ENCODE peak calls at places on chromosomes 13 and 19, in seven cellular contexts. G, F, Y, T, V, W and R are unnamed samples.

GRCh38 chr13:74825949-74826246 is 656.1 kb downstream of the TBC1D4 start:
- DNase-seq in G (no peak), V (no peak), T (no peak), Y (no peak), W (no peak), F (no peak), R (no peak)

GRCh38 chr19:810077-810855 is 11.5 kb downstream of the PLPPR3 start:
- DNase-seq in T (no peak), Y (no peak), W (no peak), G (no peak), F (no peak), V (no peak), R (no peak)

GRCh38 chr13:97347255-97347653 is 86.7 kb upstream of the RAP2A start:
- DNase-seq in V (no peak), T (no peak), G (no peak), Y (no peak), F (no peak), W (no peak), R (no peak)

GRCh38 chr13:28532226-28533048 is 37.5 kb upstream of the FLT1 start:
- DNase-seq in G (peak; percentile 35), F (no peak), V (no peak), W (peak; percentile 55), Y (no peak), T (peak; percentile 70), R (no peak)

GRCh38 chr13:73040968-73041580 is 17.7 kb upstream of the KLF5 start:
- DNase-seq in T (no peak), G (peak; percentile 54), V (peak; percentile 45), F (no peak), W (no peak), Y (no peak), R (no peak)

GRCh38 chr19:1768248-1768647 is 14.9 kb downstream of the ONECUT3 start:
- DNase-seq in F (no peak), T (peak; percentile 75), V (no peak), Y (no peak), G (no peak), W (peak; percentile 51), R (no peak)

GRCh38 chr13:23378009-23378632 is 55.4 kb downstream of the SACS start:
- DNase-seq in W (peak; percentile 100), G (peak; percentile 68), F (peak; percentile 99), Y (peak; percentile 99), V (peak; percentile 87), T (no peak), R (peak; percentile 88)

GRCh38 chr13:112668924-112669323 is 20.9 kb upstream of the ATP11A start:
- DNase-seq in T (no peak), W (no peak), F (no peak), G (no peak), Y (no peak), V (no peak), R (no peak)

GRCh38 chr13:111961236-111961635 is 105.7 kb upstream of the SOX1 start:
- DNase-seq in W (no peak), V (no peak), F (no peak), Y (no peak), T (no peak), G (no peak), R (no peak)

GRCh38 chr13:80572308-80572676 is 231.4 kb upstream of the SPRY2 start:
- DNase-seq in W (no peak), G (no peak), V (no peak), Y (no peak), F (no peak), T (no peak), R (no peak)

GRCh38 chr13:102651392-102651791 is 43.5 kb downstream of the METTL21C start:
- DNase-seq in Y (peak; percentile 32), T (no peak), V (peak; percentile 59), F (peak; percentile 61), W (peak; percentile 54), G (peak; percentile 7), R (peak; percentile 5)

GRCh38 chr13:19685034-19685433 is 51.6 kb downstream of the MPHOSPH8 start:
- DNase-seq in T (no peak), F (no peak), W (no peak), V (no peak), Y (no peak), G (peak; percentile 58), R (no peak)

GRCh38 chr19:50003810-50004419 is 21.3 kb downstream of the VRK3 start:
- DNase-seq in W (peak; percentile 98), T (no peak), V (peak; percentile 98), G (peak; percentile 40), Y (peak; percentile 97), F (peak; percentile 97), R (peak; percentile 92)

GRCh38 chr19:32692727-32693061 is 1.1 kb downstream of the NUDT19 start:
- DNase-seq in Y (no peak), W (peak; percentile 36), V (no peak), G (no peak), T (no peak), F (no peak), R (no peak)

GRCh38 chr19:53992815-53993214 is 1.4 kb downstream of the CACNG6 start:
- DNase-seq in Y (no peak), W (no peak), F (no peak), T (no peak), V (no peak), G (no peak), R (no peak)

GRCh38 chr19:46925548-46925950 is 64.8 kb downstream of the ARHGAP35 start:
- DNase-seq in W (peak; percentile 45), G (peak; percentile 77), Y (peak; percentile 78), V (peak; percentile 85), T (no peak), F (no peak), R (peak; percentile 86)

GRCh38 chr19:46927106-46927505 is 66.3 kb downstream of the ARHGAP35 start:
- DNase-seq in T (no peak), F (no peak), W (no peak), Y (no peak), G (no peak), V (no peak), R (peak; percentile 88)

GRCh38 chr19:46922465-46922864 is 61.7 kb downstream of the ARHGAP35 start:
- DNase-seq in V (no peak), G (no peak), F (no peak), Y (no peak), W (no peak), T (no peak), R (no peak)

GRCh38 chr19:46926201-46927071 is 65.6 kb downstream of the ARHGAP35 start:
- DNase-seq in V (peak; percentile 14), F (no peak), W (no peak), G (no peak), Y (no peak), T (no peak), R (no peak)

DNA sequence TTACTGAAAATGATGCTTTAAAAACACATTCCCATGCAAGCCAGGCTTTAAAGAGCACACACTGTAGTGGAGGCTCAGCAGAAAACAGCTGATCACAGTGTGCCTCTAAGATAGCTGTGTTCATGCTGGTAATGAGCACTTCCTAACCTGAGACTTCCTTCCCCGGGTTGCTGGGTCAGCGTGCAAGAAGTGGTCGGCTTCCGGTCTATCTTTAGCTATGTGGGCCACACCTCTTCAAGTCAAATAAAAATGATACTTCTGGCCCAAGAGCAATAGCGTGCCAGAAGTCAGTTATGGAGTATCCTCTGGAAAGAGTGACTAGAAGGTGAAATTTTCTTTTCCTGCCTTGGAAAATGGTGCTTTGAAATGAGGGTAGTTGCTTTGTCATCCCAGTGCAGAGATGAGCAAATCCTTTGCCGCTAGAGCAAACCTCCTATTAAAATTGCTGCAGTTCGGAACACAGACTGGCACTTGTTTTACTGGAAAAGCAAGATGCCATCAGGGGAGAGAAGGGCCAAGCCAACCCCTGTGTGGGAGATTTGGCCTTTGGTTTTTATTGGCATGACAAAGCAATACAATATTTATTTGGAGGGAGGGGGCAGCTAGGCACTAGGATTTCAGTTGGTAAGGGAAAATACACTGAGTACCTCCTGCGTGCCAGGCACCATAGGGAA is 64.2 kb downstream of the ARHGAP35 start:
- DNase-seq in T (no peak), F (no peak), Y (no peak), V (peak; percentile 94), G (peak; percentile 57), W (peak; percentile 79), R (peak; percentile 63)
- H3K36me3 ChIP-seq in T (no peaks in the 10 kb centered on the region), F (peaks cover 19% of the 10 kb centered on the region), Y (no peaks in the 10 kb centered on the region), V (peaks cover 19% of the 10 kb centered on the region), G (no peaks in the 10 kb centered on the region), W (peaks cover 31% of the 10 kb centered on the region), R (peaks cover 5% of the 10 kb centered on the region)

GRCh38 chr19:38315657-38316476 is at the start of gene YIF1B:
- DNase-seq in W (peak; percentile 99), Y (peak; percentile 98), T (peak; percentile 98), V (peak; percentile 91), G (peak; percentile 97), F (peak; percentile 96), R (peak; percentile 95)
- H2AFZ ChIP-seq in W (peak within 1 kb of the TSS; percentile 89), Y (peak within 1 kb of the TSS; percentile 45), T (peak within 1 kb of the TSS; percentile 27), V (peak within 1 kb of the TSS; percentile 80), G (peak within 1 kb of the TSS; percentile 58), F (peak within 1 kb of the TSS; percentile 92), R (peak within 1 kb of the TSS; percentile 84)

DNA sequence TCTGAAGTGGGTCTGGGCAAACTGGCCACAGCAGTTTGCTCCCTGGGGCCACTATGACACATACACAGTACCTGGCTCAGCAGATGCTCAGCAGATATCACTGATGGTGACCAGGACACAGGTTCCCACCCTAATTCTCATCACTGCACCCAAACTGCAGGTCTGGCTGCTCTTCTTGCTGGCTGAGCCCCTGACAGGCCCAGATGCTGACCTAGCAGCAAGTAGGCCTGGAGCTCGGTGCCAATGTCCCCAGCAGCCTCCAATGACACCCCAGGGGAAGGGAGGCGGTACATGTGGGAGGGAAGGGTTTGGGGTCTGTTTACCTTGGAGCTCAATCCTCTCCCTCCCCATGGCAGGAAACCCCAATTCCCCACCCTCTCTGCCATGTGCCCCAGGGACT is 5.1 kb downstream of the UBE2S start:
- DNase-seq in W (no peak), Y (no peak), T (no peak), V (no peak), G (no peak), F (no peak), R (no peak)
- H3K36me3 ChIP-seq in W (peaks cover 8% of the 10 kb centered on the region), Y (peaks cover 17% of the 10 kb centered on the region), T (peaks cover 10% of the 10 kb centered on the region), V (peaks cover 57% of the 10 kb centered on the region), G (no peaks in the 10 kb centered on the region), F (peaks cover 44% of the 10 kb centered on the region), R (peaks cover 39% of the 10 kb centered on the region)

GRCh38 chr19:45791744-45792481 is 732 bp downstream of the DMWD start:
- DNase-seq in T (no peak), V (no peak), G (no peak), W (peak; percentile 57), F (no peak), Y (no peak), R (no peak)
- H2AFZ ChIP-seq in T (no peak overlapping the region), V (no peak overlapping the region), G (peak overlapping the region; percentile 35), W (no peak overlapping the region), F (peak overlapping the region; percentile 94), Y (no peak overlapping the region), R (peak overlapping the region; percentile 86)

GRCh38 chr13:98802548-98802947 is 50.1 kb upstream of the SLC15A1 start:
- DNase-seq in W (no peak), Y (no peak), V (no peak), F (no peak), T (no peak), G (no peak), R (no peak)

GRCh38 chr13:98798849-98799645 is 46.6 kb upstream of the SLC15A1 start:
- DNase-seq in V (no peak), T (no peak), F (peak; percentile 61), G (no peak), W (peak; percentile 90), Y (peak; percentile 58), R (no peak)

GRCh38 chr13:98797456-98797855 is 45.0 kb upstream of the SLC15A1 start:
- DNase-seq in T (no peak), Y (peak; percentile 52), G (no peak), V (no peak), F (no peak), W (no peak), R (no peak)

GRCh38 chr13:98801626-98802418 is 49.4 kb upstream of the SLC15A1 start:
- DNase-seq in Y (no peak), V (no peak), G (no peak), T (no peak), W (no peak), F (no peak), R (no peak)

GRCh38 chr13:98800078-98800477 is 47.6 kb upstream of the SLC15A1 start:
- DNase-seq in W (no peak), G (no peak), F (no peak), T (no peak), V (no peak), Y (no peak), R (no peak)
- H3K36me3 ChIP-seq in W (no peaks in the 10 kb centered on the region), G (no peaks in the 10 kb centered on the region), F (no peaks in the 10 kb centered on the region), T (no peaks in the 10 kb centered on the region), V (no peaks in the 10 kb centered on the region), Y (no peaks in the 10 kb centered on the region), R (no peaks in the 10 kb centered on the region)